ENCODE peak calls at places on chromosomes 16 and 17, in seven cellular contexts. One of them, this sample, is unnamed.

GRCh38 chr17:7887482-7888183 is 956 bp upstream of the CHD3 start:
- DNase-seq in Calu3: peak; percentile 85
- DNase-seq in D341Med: peak; percentile 86
- DNase-seq in caudate nucleus: peak; percentile 85
- DNase-seq in dorsolateral prefrontal cortex: peak; percentile 90
- DNase-seq in kidney: peak; percentile 98
- DNase-seq in T-helper 22 cell: peak; percentile 80
- DNase-seq in this sample: peak; percentile 91

GRCh38 chr17:79987187-79987889 is 48.3 kb downstream of the TBC1D16 start:
- DNase-seq in Calu3: peak; percentile 18
- DNase-seq in dorsolateral prefrontal cortex: no peak
- DNase-seq in D341Med: no peak
- DNase-seq in kidney: peak; percentile 53
- DNase-seq in T-helper 22 cell: no peak
- DNase-seq in caudate nucleus: no peak
- DNase-seq in this sample: no peak

GRCh38 chr17:19336938-19337711 is 25.4 kb downstream of the B9D1 start:
- DNase-seq in kidney: no peak
- DNase-seq in Calu3: no peak
- DNase-seq in T-helper 22 cell: no peak
- DNase-seq in dorsolateral prefrontal cortex: peak; percentile 76
- DNase-seq in caudate nucleus: no peak
- DNase-seq in D341Med: no peak
- DNase-seq in this sample: peak; percentile 57

GRCh38 chr16:48523415-48524204 is 86.4 kb downstream of the N4BP1 start:
- DNase-seq in dorsolateral prefrontal cortex: no peak
- DNase-seq in Calu3: no peak
- DNase-seq in caudate nucleus: no peak
- DNase-seq in D341Med: peak; percentile 14
- DNase-seq in T-helper 22 cell: no peak
- DNase-seq in kidney: peak; percentile 47
- DNase-seq in this sample: no peak

GRCh38 chr16:48613061-48613957 is 3.3 kb upstream of the N4BP1 start:
- DNase-seq in dorsolateral prefrontal cortex: no peak
- DNase-seq in Calu3: peak; percentile 43
- DNase-seq in caudate nucleus: no peak
- DNase-seq in D341Med: no peak
- DNase-seq in T-helper 22 cell: peak; percentile 63
- DNase-seq in kidney: no peak
- DNase-seq in this sample: no peak

GRCh38 chr17:17104494-17104893 is 62.2 kb downstream of the MPRIP start:
- DNase-seq in Calu3: no peak
- DNase-seq in caudate nucleus: peak; percentile 44
- DNase-seq in T-helper 22 cell: no peak
- DNase-seq in kidney: peak; percentile 35
- DNase-seq in dorsolateral prefrontal cortex: peak; percentile 69
- DNase-seq in D341Med: no peak
- DNase-seq in this sample: peak; percentile 61

GRCh38 chr17:42908872-42909700 is 8.5 kb downstream of the G6PC1 start:
- DNase-seq in T-helper 22 cell: no peak
- DNase-seq in kidney: no peak
- DNase-seq in Calu3: no peak
- DNase-seq in D341Med: no peak
- DNase-seq in dorsolateral prefrontal cortex: no peak
- DNase-seq in caudate nucleus: no peak
- DNase-seq in this sample: no peak

GRCh38 chr17:62627904-62628603 is 584 bp downstream of the MRC2 start:
- DNase-seq in dorsolateral prefrontal cortex: no peak
- DNase-seq in Calu3: peak; percentile 3
- DNase-seq in caudate nucleus: no peak
- DNase-seq in D341Med: peak; percentile 48
- DNase-seq in T-helper 22 cell: no peak
- DNase-seq in kidney: peak; percentile 84
- DNase-seq in this sample: no peak

GRCh38 chr16:29820271-29820701 is at the start of gene MVP:
- DNase-seq in kidney: peak; percentile 91
- DNase-seq in caudate nucleus: no peak
- DNase-seq in dorsolateral prefrontal cortex: no peak
- DNase-seq in D341Med: peak; percentile 67
- DNase-seq in T-helper 22 cell: no peak
- DNase-seq in Calu3: peak; percentile 69
- DNase-seq in this sample: peak; percentile 27

GRCh38 chr16:11639925-11640899 is 28.0 kb upstream of the SNN start:
- DNase-seq in caudate nucleus: peak; percentile 82
- DNase-seq in D341Med: no peak
- DNase-seq in dorsolateral prefrontal cortex: peak; percentile 67
- DNase-seq in T-helper 22 cell: no peak
- DNase-seq in Calu3: peak; percentile 87
- DNase-seq in kidney: peak; percentile 94
- DNase-seq in this sample: peak; percentile 66

GRCh38 chr16:88772871-88773811 is 11.9 kb downstream of the PIEZO1 start:
- DNase-seq in Calu3: no peak
- DNase-seq in caudate nucleus: no peak
- DNase-seq in D341Med: peak; percentile 75
- DNase-seq in dorsolateral prefrontal cortex: peak; percentile 31
- DNase-seq in kidney: peak; percentile 93
- DNase-seq in T-helper 22 cell: no peak
- DNase-seq in this sample: no peak

GRCh38 chr17:83078378-83079339 is 750 bp upstream of the METRNL start:
- DNase-seq in D341Med: peak; percentile 78
- DNase-seq in kidney: peak; percentile 89
- DNase-seq in T-helper 22 cell: no peak
- DNase-seq in caudate nucleus: no peak
- DNase-seq in dorsolateral prefrontal cortex: no peak
- DNase-seq in Calu3: no peak
- DNase-seq in this sample: no peak

GRCh38 chr17:40556884-40557414 is 8.3 kb downstream of the CCR7 start:
- DNase-seq in D341Med: peak; percentile 30
- DNase-seq in T-helper 22 cell: no peak
- DNase-seq in caudate nucleus: no peak
- DNase-seq in Calu3: no peak
- DNase-seq in dorsolateral prefrontal cortex: peak; percentile 71
- DNase-seq in kidney: peak; percentile 89
- DNase-seq in this sample: peak; percentile 14

GRCh38 chr16:56944954-56945839 is 13.3 kb downstream of the HERPUD1 start:
- DNase-seq in caudate nucleus: no peak
- DNase-seq in dorsolateral prefrontal cortex: no peak
- DNase-seq in Calu3: no peak
- DNase-seq in T-helper 22 cell: no peak
- DNase-seq in kidney: no peak
- DNase-seq in D341Med: no peak
- DNase-seq in this sample: no peak

GRCh38 chr17:77227461-77228223 is 86.9 kb downstream of the SEC14L1 start:
- DNase-seq in D341Med: no peak
- DNase-seq in dorsolateral prefrontal cortex: no peak
- DNase-seq in Calu3: no peak
- DNase-seq in T-helper 22 cell: no peak
- DNase-seq in caudate nucleus: no peak
- DNase-seq in kidney: peak; percentile 82
- DNase-seq in this sample: no peak

GRCh38 chr16:3578121-3578520 is 918 bp upstream of the NLRC3 start:
- DNase-seq in D341Med: no peak
- DNase-seq in caudate nucleus: no peak
- DNase-seq in Calu3: no peak
- DNase-seq in dorsolateral prefrontal cortex: no peak
- DNase-seq in kidney: no peak
- DNase-seq in T-helper 22 cell: no peak
- DNase-seq in this sample: no peak

GRCh38 chr16:9102379-9102778 is 10.9 kb downstream of the HAPSTR1 start:
- DNase-seq in kidney: no peak
- DNase-seq in caudate nucleus: no peak
- DNase-seq in Calu3: no peak
- DNase-seq in D341Med: no peak
- DNase-seq in dorsolateral prefrontal cortex: no peak
- DNase-seq in T-helper 22 cell: no peak
- DNase-seq in this sample: no peak

GRCh38 chr17:69908599-69909368 is 166.2 kb upstream of the KCNJ16 start:
- DNase-seq in T-helper 22 cell: no peak
- DNase-seq in kidney: no peak
- DNase-seq in D341Med: no peak
- DNase-seq in dorsolateral prefrontal cortex: no peak
- DNase-seq in Calu3: no peak
- DNase-seq in caudate nucleus: no peak
- DNase-seq in this sample: no peak

GRCh38 chr17:50354198-50354597 is 8.3 kb downstream of the XYLT2 start:
- DNase-seq in D341Med: peak; percentile 36
- DNase-seq in caudate nucleus: no peak
- DNase-seq in Calu3: no peak
- DNase-seq in T-helper 22 cell: no peak
- DNase-seq in kidney: no peak
- DNase-seq in dorsolateral prefrontal cortex: no peak
- DNase-seq in this sample: no peak

GRCh38 chr17:46007461-46007965 is 8.5 kb downstream of the STH start:
- DNase-seq in caudate nucleus: no peak
- DNase-seq in kidney: no peak
- DNase-seq in Calu3: no peak
- DNase-seq in T-helper 22 cell: no peak
- DNase-seq in D341Med: no peak
- DNase-seq in dorsolateral prefrontal cortex: no peak
- DNase-seq in this sample: no peak

GRCh38 chr16:72932050-72932449 is 115.9 kb downstream of the ZFHX3 start:
- DNase-seq in Calu3: no peak
- DNase-seq in caudate nucleus: no peak
- DNase-seq in T-helper 22 cell: no peak
- DNase-seq in kidney: no peak
- DNase-seq in dorsolateral prefrontal cortex: no peak
- DNase-seq in D341Med: no peak
- DNase-seq in this sample: no peak

GRCh38 chr17:6446516-6447100 is 2.4 kb downstream of the PIMREG start:
- DNase-seq in dorsolateral prefrontal cortex: no peak
- DNase-seq in T-helper 22 cell: no peak
- DNase-seq in caudate nucleus: no peak
- DNase-seq in D341Med: no peak
- DNase-seq in kidney: no peak
- DNase-seq in Calu3: no peak
- DNase-seq in this sample: no peak

GRCh38 chr17:77833769-77834168 is 124.7 kb upstream of the TNRC6C start:
- DNase-seq in T-helper 22 cell: no peak
- DNase-seq in D341Med: no peak
- DNase-seq in caudate nucleus: no peak
- DNase-seq in dorsolateral prefrontal cortex: no peak
- DNase-seq in Calu3: no peak
- DNase-seq in kidney: no peak
- DNase-seq in this sample: no peak

GRCh38 chr17:16286947-16287562 is 66.2 kb downstream of the CENPV start:
- DNase-seq in Calu3: peak; percentile 17
- DNase-seq in dorsolateral prefrontal cortex: no peak
- DNase-seq in kidney: no peak
- DNase-seq in caudate nucleus: no peak
- DNase-seq in D341Med: no peak
- DNase-seq in T-helper 22 cell: no peak
- DNase-seq in this sample: no peak

GRCh38 chr17:2063306-2064146 is 8.6 kb downstream of the HIC1 start:
- DNase-seq in Calu3: no peak
- DNase-seq in dorsolateral prefrontal cortex: no peak
- DNase-seq in T-helper 22 cell: no peak
- DNase-seq in kidney: peak; percentile 70
- DNase-seq in caudate nucleus: no peak
- DNase-seq in D341Med: no peak
- DNase-seq in this sample: no peak

GRCh38 chr16:70777973-70778406 is 23.0 kb downstream of the VAC14 start:
- DNase-seq in Calu3: no peak
- DNase-seq in dorsolateral prefrontal cortex: no peak
- DNase-seq in kidney: no peak
- DNase-seq in T-helper 22 cell: no peak
- DNase-seq in caudate nucleus: no peak
- DNase-seq in D341Med: no peak
- DNase-seq in this sample: no peak

GRCh38 chr16:67154578-67155304 is 3.9 kb upstream of the B3GNT9 start:
- DNase-seq in D341Med: no peak
- DNase-seq in T-helper 22 cell: no peak
- DNase-seq in dorsolateral prefrontal cortex: no peak
- DNase-seq in Calu3: no peak
- DNase-seq in caudate nucleus: no peak
- DNase-seq in kidney: peak; percentile 74
- DNase-seq in this sample: no peak

GRCh38 chr17:57112994-57113393 is 27.9 kb downstream of the AKAP1 start:
- DNase-seq in caudate nucleus: no peak
- DNase-seq in dorsolateral prefrontal cortex: no peak
- DNase-seq in kidney: no peak
- DNase-seq in D341Med: no peak
- DNase-seq in T-helper 22 cell: no peak
- DNase-seq in Calu3: no peak
- DNase-seq in this sample: no peak

GRCh38 chr17:82370471-82371332 is 863 bp upstream of the UTS2R start:
- DNase-seq in T-helper 22 cell: no peak
- DNase-seq in kidney: peak; percentile 69
- DNase-seq in D341Med: no peak
- DNase-seq in caudate nucleus: no peak
- DNase-seq in dorsolateral prefrontal cortex: no peak
- DNase-seq in Calu3: no peak
- DNase-seq in this sample: no peak

GRCh38 chr17:77790143-77790829 is 168.2 kb upstream of the TNRC6C start:
- DNase-seq in caudate nucleus: no peak
- DNase-seq in kidney: peak; percentile 31
- DNase-seq in dorsolateral prefrontal cortex: no peak
- DNase-seq in Calu3: no peak
- DNase-seq in D341Med: no peak
- DNase-seq in T-helper 22 cell: no peak
- DNase-seq in this sample: no peak

GRCh38 chr17:75406222-75406615 is 741 bp upstream of the GRB2 start:
- DNase-seq in dorsolateral prefrontal cortex: peak; percentile 63
- DNase-seq in Calu3: no peak
- DNase-seq in T-helper 22 cell: no peak
- DNase-seq in caudate nucleus: peak; percentile 52
- DNase-seq in D341Med: no peak
- DNase-seq in kidney: no peak
- DNase-seq in this sample: no peak

GRCh38 chr17:64128787-64129514 is 993 bp downstream of the ERN1 start:
- DNase-seq in caudate nucleus: no peak
- DNase-seq in Calu3: peak; percentile 16
- DNase-seq in T-helper 22 cell: no peak
- DNase-seq in kidney: no peak
- DNase-seq in D341Med: peak; percentile 63
- DNase-seq in dorsolateral prefrontal cortex: no peak
- DNase-seq in this sample: no peak

GRCh38 chr17:3043737-3044365 is 19.6 kb downstream of the OR1D5 start:
- DNase-seq in dorsolateral prefrontal cortex: peak; percentile 4
- DNase-seq in D341Med: peak; percentile 4
- DNase-seq in T-helper 22 cell: no peak
- DNase-seq in kidney: peak; percentile 47
- DNase-seq in Calu3: peak; percentile 26
- DNase-seq in caudate nucleus: no peak
- DNase-seq in this sample: no peak

GRCh38 chr16:74909665-74910064 is 75.3 kb downstream of the WDR59 start:
- DNase-seq in dorsolateral prefrontal cortex: no peak
- DNase-seq in kidney: no peak
- DNase-seq in T-helper 22 cell: no peak
- DNase-seq in caudate nucleus: no peak
- DNase-seq in D341Med: no peak
- DNase-seq in Calu3: no peak
- DNase-seq in this sample: no peak

GRCh38 chr16:1335996-1336395 is 2.6 kb downstream of the BAIAP3 start:
- DNase-seq in Calu3: no peak
- DNase-seq in dorsolateral prefrontal cortex: peak; percentile 36
- DNase-seq in kidney: no peak
- DNase-seq in D341Med: no peak
- DNase-seq in T-helper 22 cell: no peak
- DNase-seq in caudate nucleus: no peak
- DNase-seq in this sample: no peak

GRCh38 chr16:87318158-87318644 is 1.0 kb upstream of the C16orf95 start:
- DNase-seq in T-helper 22 cell: no peak
- DNase-seq in dorsolateral prefrontal cortex: no peak
- DNase-seq in D341Med: no peak
- DNase-seq in Calu3: no peak
- DNase-seq in caudate nucleus: no peak
- DNase-seq in kidney: no peak
- DNase-seq in this sample: no peak

GRCh38 chr17:51869387-51869786 is 289.1 kb downstream of the CA10 start:
- DNase-seq in kidney: no peak
- DNase-seq in T-helper 22 cell: no peak
- DNase-seq in D341Med: no peak
- DNase-seq in caudate nucleus: no peak
- DNase-seq in dorsolateral prefrontal cortex: no peak
- DNase-seq in Calu3: peak; percentile 50
- DNase-seq in this sample: no peak

GRCh38 chr16:56183266-56183665 is 8.0 kb upstream of the GNAO1 start:
- DNase-seq in Calu3: no peak
- DNase-seq in caudate nucleus: no peak
- DNase-seq in T-helper 22 cell: no peak
- DNase-seq in D341Med: no peak
- DNase-seq in dorsolateral prefrontal cortex: no peak
- DNase-seq in kidney: no peak
- DNase-seq in this sample: no peak

This sample was measured in occipital lobe.